ENCODE peak calls at places on chromosomes 7 and 10, in five cellular contexts. Q is cardiac fibroblast, P is AG09309, B is IMR-90, F is HFF-Myc. T is an unnamed sample.

GRCh38 chr7:15041226-15041625 is 138.7 kb upstream of the DGKB start:
- DNase-seq in Q (no peak), P (no peak), B (peak; percentile 21), F (no peak), T (no peak)

GRCh38 chr10:21715531-21716195 is 181.6 kb downstream of the MLLT10 start:
- DNase-seq in Q (peak; percentile 15), P (no peak), B (peak; percentile 56), F (no peak), T (no peak)

GRCh38 chr10:22736134-22736533 is 21.8 kb upstream of the PIP4K2A start:
- DNase-seq in Q (no peak), P (no peak), B (peak; percentile 42), F (no peak), T (no peak)

GRCh38 chr7:117048114-117048853 is 95.0 kb downstream of the ST7 start:
- DNase-seq in Q (no peak), P (no peak), B (no peak), F (no peak), T (no peak)

GRCh38 chr7:1087952-1088920 is at the start of gene GPER1:
- DNase-seq in Q (peak; percentile 75), P (no peak), B (peak; percentile 24), F (no peak), T (no peak)

GRCh38 chr7:26397786-26398435 is 106.2 kb downstream of the SNX10 start:
- DNase-seq in Q (no peak), P (no peak), B (no peak), F (no peak), T (no peak)

GRCh38 chr10:124285587-124286527 is 132.9 kb downstream of the OAT start:
- DNase-seq in Q (peak; percentile 18), P (no peak), B (no peak), F (no peak), T (no peak)

GRCh38 chr7:126303926-126304325 is 948.8 kb downstream of the GRM8 start:
- DNase-seq in Q (no peak), P (no peak), B (no peak), F (no peak), T (no peak)

DNA sequence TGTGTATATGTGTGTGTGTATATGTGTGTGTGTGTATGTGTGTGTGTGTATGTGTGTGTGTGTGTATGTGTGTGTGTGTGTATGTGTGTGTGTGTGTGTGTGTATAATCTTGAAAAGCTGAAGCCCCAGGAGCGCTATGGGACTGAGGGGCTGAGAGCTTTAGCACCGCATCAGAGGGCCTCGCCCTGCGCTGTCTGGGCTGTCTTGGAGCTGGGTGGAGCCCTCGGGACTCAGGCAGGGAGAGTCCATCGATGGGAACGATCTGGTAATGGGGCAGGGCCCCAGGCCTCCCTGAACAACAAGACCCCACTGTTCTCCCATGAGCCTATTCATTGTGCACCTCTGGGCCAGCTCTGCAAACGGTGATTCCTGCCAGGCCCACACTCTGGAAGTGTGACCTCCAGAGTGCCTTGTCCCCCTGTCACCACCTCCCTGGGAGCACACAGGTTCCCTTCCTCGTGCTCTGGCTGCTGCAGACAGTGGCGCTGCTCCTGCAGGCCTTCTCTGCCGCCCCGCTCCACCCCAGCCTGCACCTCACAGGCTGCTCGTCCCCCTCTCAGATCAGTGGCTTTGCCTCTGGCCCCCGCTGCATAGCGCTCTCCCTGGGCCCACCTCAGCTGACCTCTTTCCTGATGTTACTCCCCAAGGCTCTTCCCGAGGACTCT is 542.3 kb upstream of the FOXK1 start:
- DNase-seq in Q (no peak), P (no peak), B (no peak), F (no peak), T (no peak)
- H3K4me3 ChIP-seq in Q (no peak overlapping the region), P (no peak overlapping the region), B (no peak overlapping the region), F (no peak overlapping the region), T (no peak overlapping the region)

GRCh38 chr10:118809821-118810220 is 55.1 kb upstream of the CACUL1 start:
- DNase-seq in Q (no peak), P (no peak), B (no peak), F (no peak), T (no peak)
- TF ChIP-seq CTCF in Q (no peak), P (no peak), B (no peak), F (no peak), T (no peak)

DNA sequence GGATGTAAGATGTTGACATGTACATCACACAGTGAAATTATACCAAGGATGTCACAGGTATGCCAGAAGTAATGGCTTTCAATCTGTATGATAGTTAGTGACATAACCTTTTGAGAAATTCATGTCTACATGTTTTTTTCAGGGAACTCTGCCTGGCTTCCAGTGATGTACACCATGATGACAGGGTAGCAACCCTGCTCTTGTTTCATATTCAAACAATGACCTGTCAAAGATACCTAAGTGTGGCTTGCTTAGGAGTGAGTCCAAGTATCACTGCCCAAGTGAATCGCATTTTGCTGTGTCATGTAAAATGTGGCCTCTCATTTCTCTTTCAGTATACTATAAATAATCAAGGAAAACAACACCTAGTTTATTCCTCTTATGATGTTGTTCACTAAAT is 205.8 kb upstream of the DKK1 start:
- DNase-seq in Q (no peak), P (no peak), B (no peak), F (no peak), T (no peak)
- H3K4me3 ChIP-seq in Q (no peak overlapping the region), P (no peak overlapping the region), B (no peak overlapping the region), F (no peak overlapping the region), T (no peak overlapping the region)

DNA sequence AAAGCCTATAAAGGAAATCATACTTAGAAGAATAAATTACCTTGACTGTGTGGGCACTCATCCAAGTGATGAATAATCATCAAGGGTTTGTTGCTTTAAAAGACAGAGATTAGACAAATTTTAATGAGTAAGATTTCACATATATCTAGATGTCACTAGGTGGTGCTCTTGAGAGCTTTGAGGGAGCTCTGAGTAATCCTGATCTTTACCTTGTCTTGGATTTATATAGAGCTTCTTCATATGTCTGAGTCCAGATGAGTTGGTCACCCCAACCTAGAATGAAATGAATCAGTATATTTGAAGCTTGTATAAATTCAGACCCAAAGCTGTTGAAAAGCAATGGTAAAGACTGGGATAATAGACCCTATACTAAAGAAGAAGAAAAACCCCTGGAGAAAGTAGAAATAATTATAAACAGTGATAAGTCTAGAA is 3.7 kb downstream of the AGR2 start:
- DNase-seq in Q (peak; percentile 66), P (peak; percentile 45), B (peak; percentile 83), F (peak; percentile 62), T (peak; percentile 53)
- TF ChIP-seq CTCF in Q (peak; percentile 52), P (peak; percentile 57), B (peak; percentile 60), F (peak; percentile 42), T (peak; percentile 59)